ENCODE peak calls at places on chromosomes 13 and 19, in six cellular contexts. One of them, this sample, is unnamed. For H3K9me3, the result is how much of the 10 kb centered on the place peaks cover.

GRCh38 chr19:10114651-10115391 is 3.3 kb downstream of the P2RY11 start:
- DNase-seq in SK-N-SH: peak
- DNase-seq in HepG2: no peak
- DNase-seq in HCT116: no peak
- DNase-seq in K562: no peak
- DNase-seq in GM12878: no peak
- DNase-seq in this sample: no peak

GRCh38 chr19:2253106-2254051 is 2.8 kb downstream of the JSRP1 start:
- DNase-seq in SK-N-SH: peak
- DNase-seq in HepG2: peak
- DNase-seq in HCT116: no peak
- DNase-seq in K562: no peak
- DNase-seq in GM12878: no peak
- DNase-seq in this sample: no peak

GRCh38 chr13:30857018-30857417 is 49.1 kb upstream of the MEDAG start:
- DNase-seq in SK-N-SH: no peak
- DNase-seq in HepG2: no peak
- DNase-seq in HCT116: no peak
- DNase-seq in K562: no peak
- DNase-seq in GM12878: no peak
- DNase-seq in this sample: no peak

GRCh38 chr19:13153627-13154240 is 3.5 kb downstream of the IER2 start:
- DNase-seq in SK-N-SH: no peak
- DNase-seq in HepG2: no peak
- DNase-seq in HCT116: no peak
- DNase-seq in K562: peak
- DNase-seq in GM12878: no peak
- DNase-seq in this sample: no peak

GRCh38 chr13:57624565-57625435 is 6.7 kb upstream of the PCDH17 start:
- DNase-seq in SK-N-SH: peak
- DNase-seq in HepG2: peak
- DNase-seq in HCT116: no peak
- DNase-seq in K562: peak
- DNase-seq in GM12878: no peak
- DNase-seq in this sample: no peak

GRCh38 chr19:13817615-13818371 is 22.6 kb downstream of the ZSWIM4 start:
- DNase-seq in SK-N-SH: no peak
- DNase-seq in HepG2: no peak
- DNase-seq in HCT116: no peak
- DNase-seq in K562: peak
- DNase-seq in GM12878: no peak
- DNase-seq in this sample: no peak

GRCh38 chr13:73598021-73598712 is 536.0 kb downstream of the KLF12 start:
- DNase-seq in SK-N-SH: no peak
- DNase-seq in HepG2: no peak
- DNase-seq in HCT116: no peak
- DNase-seq in K562: no peak
- DNase-seq in GM12878: no peak
- DNase-seq in this sample: peak

GRCh38 chr13:87131611-87132010 is 539.6 kb upstream of the SLITRK5 start:
- DNase-seq in SK-N-SH: no peak
- DNase-seq in HepG2: no peak
- DNase-seq in HCT116: no peak
- DNase-seq in K562: no peak
- DNase-seq in GM12878: no peak
- DNase-seq in this sample: no peak

GRCh38 chr13:94210826-94211225 is 268.7 kb downstream of the DCT start:
- DNase-seq in SK-N-SH: no peak
- DNase-seq in HepG2: no peak
- DNase-seq in HCT116: no peak
- DNase-seq in K562: no peak
- DNase-seq in GM12878: no peak
- DNase-seq in this sample: no peak

GRCh38 chr13:59679239-59679638 is 484.5 kb downstream of the DIAPH3 start:
- DNase-seq in SK-N-SH: peak
- DNase-seq in HepG2: no peak
- DNase-seq in HCT116: no peak
- DNase-seq in K562: no peak
- DNase-seq in GM12878: no peak
- DNase-seq in this sample: no peak

DNA sequence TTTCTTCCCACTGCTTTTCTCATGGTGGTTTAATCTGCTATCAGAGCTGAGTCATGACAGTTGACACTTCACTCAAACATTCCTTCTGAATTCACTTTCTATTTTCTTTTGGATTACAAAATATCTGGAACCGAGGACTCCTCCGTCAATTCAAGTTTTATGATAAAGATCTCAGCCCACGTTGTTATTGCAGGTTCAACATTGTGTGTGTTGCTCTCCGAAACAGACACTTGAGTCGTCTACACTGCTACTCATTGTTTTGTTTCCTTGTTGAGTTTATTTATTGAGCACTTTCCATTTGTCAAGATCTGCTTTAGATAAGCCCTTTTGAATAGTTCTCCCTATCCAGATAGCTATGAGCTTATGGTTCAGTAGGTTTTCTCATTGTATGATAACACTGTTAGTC is 636.1 kb upstream of the GPC6 start:
- DNase-seq in SK-N-SH: no peak
- DNase-seq in HepG2: no peak
- DNase-seq in HCT116: no peak
- DNase-seq in K562: no peak
- DNase-seq in GM12878: no peak
- DNase-seq in this sample: no peak
- TF ChIP-seq SIN3A in SK-N-SH: no peak
- TF ChIP-seq SIN3A in HepG2: no peak
- TF ChIP-seq SIN3A in HCT116: no peak
- TF ChIP-seq SIN3A in K562: no peak
- TF ChIP-seq SIN3A in GM12878: no peak
- TF ChIP-seq SIN3A in this sample: no peak

GRCh38 chr19:46903458-46903857 is 42.7 kb downstream of the ARHGAP35 start:
- DNase-seq in SK-N-SH: no peak
- DNase-seq in HepG2: no peak
- DNase-seq in HCT116: no peak
- DNase-seq in K562: no peak
- DNase-seq in GM12878: no peak
- DNase-seq in this sample: no peak
- H3K27ac ChIP-seq in SK-N-SH: peak
- H3K27ac ChIP-seq in HepG2: no peak
- H3K27ac ChIP-seq in HCT116: peak
- H3K27ac ChIP-seq in K562: no peak
- H3K27ac ChIP-seq in GM12878: no peak
- H3K27ac ChIP-seq in this sample: peak

DNA sequence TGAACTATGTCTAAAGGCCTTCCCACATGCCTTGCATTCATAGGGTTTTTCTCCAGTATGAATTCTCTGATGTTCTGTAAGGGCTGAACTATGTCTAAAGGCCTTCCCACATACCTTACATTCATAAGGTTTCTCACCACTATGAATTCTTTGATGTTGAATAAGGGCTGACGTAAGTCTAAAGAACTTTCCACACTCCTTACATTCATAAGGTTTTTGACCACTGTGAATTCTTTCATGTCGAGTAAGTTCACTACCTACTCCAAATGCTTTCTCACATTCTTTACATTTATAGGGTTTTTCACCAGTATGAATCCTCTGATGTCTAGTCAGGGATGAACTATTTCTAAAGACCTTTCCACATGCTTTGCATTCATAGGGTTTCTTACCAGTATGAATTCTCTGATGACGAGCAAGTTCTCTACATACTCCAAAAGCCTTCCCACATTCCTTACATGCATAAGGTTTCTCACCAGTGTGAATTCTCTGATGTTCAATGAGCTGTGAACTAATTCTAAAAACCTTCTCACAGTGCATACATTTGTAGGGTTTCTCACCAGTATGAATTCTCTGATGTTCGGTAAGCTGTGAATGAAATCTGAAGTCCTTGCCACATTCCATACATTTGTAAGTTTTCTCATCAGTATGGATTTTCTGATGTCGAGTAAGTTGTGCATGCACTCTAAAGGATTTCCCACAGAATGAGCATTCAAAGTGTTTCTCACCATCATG is 19.1 kb upstream of the ZNF260 start:
- DNase-seq in SK-N-SH: no peak
- DNase-seq in HepG2: no peak
- DNase-seq in HCT116: no peak
- DNase-seq in K562: no peak
- DNase-seq in GM12878: no peak
- DNase-seq in this sample: no peak
- H3K9me3 ChIP-seq in SK-N-SH: half or more
- H3K9me3 ChIP-seq in HepG2: half or more
- H3K9me3 ChIP-seq in HCT116: under half
- H3K9me3 ChIP-seq in K562: under half
- H3K9me3 ChIP-seq in GM12878: half or more
- H3K9me3 ChIP-seq in this sample: half or more

GRCh38 chr19:8511573-8512101 is 2.3 kb downstream of the ZNF414 start:
- DNase-seq in SK-N-SH: no peak
- DNase-seq in HepG2: no peak
- DNase-seq in HCT116: peak
- DNase-seq in K562: no peak
- DNase-seq in GM12878: no peak
- DNase-seq in this sample: no peak

GRCh38 chr19:8512991-8513686 is 828 bp downstream of the ZNF414 start:
- DNase-seq in SK-N-SH: no peak
- DNase-seq in HepG2: no peak
- DNase-seq in HCT116: no peak
- DNase-seq in K562: no peak
- DNase-seq in GM12878: no peak
- DNase-seq in this sample: no peak

GRCh38 chr19:8510589-8511115 is 3.3 kb downstream of the ZNF414 start:
- DNase-seq in SK-N-SH: no peak
- DNase-seq in HepG2: no peak
- DNase-seq in HCT116: no peak
- DNase-seq in K562: no peak
- DNase-seq in GM12878: no peak
- DNase-seq in this sample: no peak

GRCh38 chr19:8513687-8514504 is at the start of gene ZNF414:
- DNase-seq in SK-N-SH: peak
- DNase-seq in HepG2: peak
- DNase-seq in HCT116: peak
- DNase-seq in K562: peak
- DNase-seq in GM12878: peak
- DNase-seq in this sample: peak

GRCh38 chr19:8512115-8512967 is 1.6 kb downstream of the ZNF414 start:
- DNase-seq in SK-N-SH: peak
- DNase-seq in HepG2: peak
- DNase-seq in HCT116: peak
- DNase-seq in K562: peak
- DNase-seq in GM12878: no peak
- DNase-seq in this sample: no peak
- TF ChIP-seq SIN3A in SK-N-SH: no peak
- TF ChIP-seq SIN3A in HepG2: no peak
- TF ChIP-seq SIN3A in HCT116: no peak
- TF ChIP-seq SIN3A in K562: no peak
- TF ChIP-seq SIN3A in GM12878: no peak
- TF ChIP-seq SIN3A in this sample: no peak

This sample was measured in Panc1.